ENCODE peak calls at places on chromosomes 3 and 15, in five cellular contexts. V is GM12865, F is T-helper 17 cell, J is substantia nigra, W is fibroblast of lung. N is an unnamed sample.
A peak's percentile ranks its signal among the peaks of the same experiment; 100 is the strongest.

GRCh38 chr15:64503640-64504039 is 43.3 kb downstream of the ZNF609 start:
- DNase-seq in V (peak; percentile 13), F (no peak), J (no peak), W (no peak), N (no peak)

GRCh38 chr15:77831989-77832388 is 199.3 kb upstream of the LINGO1 start:
- DNase-seq in V (no peak), F (no peak), J (no peak), W (peak; percentile 45), N (no peak)

GRCh38 chr15:51341366-51342248 is at the start of gene GLDN:
- DNase-seq in V (no peak), F (no peak), J (peak; percentile 79), W (peak; percentile 46), N (no peak)

GRCh38 chr3:47283596-47284364 is 1.0 kb downstream of the KLHL18 start:
- DNase-seq in V (peak; percentile 56), F (no peak), J (no peak), W (peak; percentile 15), N (no peak)

GRCh38 chr15:60091150-60091549 is 87.0 kb downstream of the FOXB1 start:
- DNase-seq in V (no peak), F (no peak), J (no peak), W (peak; percentile 90), N (peak; percentile 51)

GRCh38 chr3:16048435-16049318 is 125.8 kb upstream of the GALNT15 start:
- DNase-seq in V (peak; percentile 77), F (peak; percentile 23), J (peak; percentile 34), W (peak; percentile 65), N (peak; percentile 72)

GRCh38 chr15:27833974-27834373 is 265.1 kb downstream of the OCA2 start:
- DNase-seq in V (no peak), F (no peak), J (no peak), W (no peak), N (no peak)

GRCh38 chr3:26091096-26091495 is 301.2 kb downstream of the OXSM start:
- DNase-seq in V (no peak), F (no peak), J (no peak), W (no peak), N (no peak)

GRCh38 chr15:63473999-63474809 is 30.2 kb upstream of the USP3 start:
- DNase-seq in V (peak; percentile 95), F (peak; percentile 53), J (no peak), W (peak; percentile 81), N (peak; percentile 99)

GRCh38 chr3:141789281-141789680 is 26.1 kb downstream of the GRK7 start:
- DNase-seq in V (no peak), F (no peak), J (no peak), W (no peak), N (peak; percentile 19)

GRCh38 chr3:49500408-49501257 is 30.6 kb downstream of the DAG1 start:
- DNase-seq in V (no peak), F (no peak), J (no peak), W (peak; percentile 99), N (peak; percentile 89)

GRCh38 chr3:46848271-46849097 is 14.8 kb downstream of the MYL3 start:
- DNase-seq in V (peak; percentile 36), F (no peak), J (no peak), W (peak; percentile 78), N (no peak)

GRCh38 chr3:15631426-15632211 is 30.1 kb downstream of the BTD start:
- DNase-seq in V (no peak), F (no peak), J (no peak), W (no peak), N (no peak)

GRCh38 chr15:38531509-38531908 is 33.1 kb downstream of the RASGRP1 start:
- DNase-seq in V (no peak), F (no peak), J (no peak), W (peak; percentile 78), N (no peak)